ENCODE peak calls at places on chromosomes 3 and 15, in nine cellular contexts. One of them, this sample, is unnamed.

GRCh38 chr3:99929409-99930139 is 111.9 kb downstream of the CMSS1 start:
- DNase-seq in NCI-H2107: no peak
- DNase-seq in endothelial cell: no peak
- DNase-seq in skeletal muscle cell: peak; percentile 86
- DNase-seq in GM12892: no peak
- DNase-seq in activated CD8-positive, alpha-beta memory T cell treated with anti-CD3 and anti-CD28 coated beads, Interleukin-2, amount 50 U/mL, for 4 hours: no peak
- DNase-seq in EH: peak; percentile 72
- DNase-seq in T-cell: no peak
- DNase-seq in AG08395: peak; percentile 58
- DNase-seq in this sample: no peak

GRCh38 chr15:97680606-97681220 is 279.8 kb upstream of the ARRDC4 start:
- DNase-seq in GM12892: no peak
- DNase-seq in EH: no peak
- DNase-seq in T-cell: no peak
- DNase-seq in activated CD8-positive, alpha-beta memory T cell treated with anti-CD3 and anti-CD28 coated beads, Interleukin-2, amount 50 U/mL, for 4 hours: no peak
- DNase-seq in AG08395: no peak
- DNase-seq in skeletal muscle cell: no peak
- DNase-seq in endothelial cell: no peak
- DNase-seq in NCI-H2107: no peak
- DNase-seq in this sample: no peak

GRCh38 chr15:95843241-95843851 is 487.2 kb upstream of the NR2F2 start:
- DNase-seq in EH: peak; percentile 91
- DNase-seq in activated CD8-positive, alpha-beta memory T cell treated with anti-CD3 and anti-CD28 coated beads, Interleukin-2, amount 50 U/mL, for 4 hours: no peak
- DNase-seq in endothelial cell: no peak
- DNase-seq in skeletal muscle cell: peak; percentile 70
- DNase-seq in NCI-H2107: no peak
- DNase-seq in GM12892: no peak
- DNase-seq in T-cell: no peak
- DNase-seq in AG08395: peak; percentile 69
- DNase-seq in this sample: no peak

GRCh38 chr3:32457971-32458471 is 44.6 kb downstream of the CMTM6 start:
- DNase-seq in EH: no peak
- DNase-seq in GM12892: no peak
- DNase-seq in AG08395: no peak
- DNase-seq in activated CD8-positive, alpha-beta memory T cell treated with anti-CD3 and anti-CD28 coated beads, Interleukin-2, amount 50 U/mL, for 4 hours: peak; percentile 55
- DNase-seq in NCI-H2107: no peak
- DNase-seq in endothelial cell: no peak
- DNase-seq in T-cell: peak; percentile 78
- DNase-seq in skeletal muscle cell: no peak
- DNase-seq in this sample: no peak

GRCh38 chr3:86923071-86923476 is 67.9 kb downstream of the VGLL3 start:
- DNase-seq in T-cell: no peak
- DNase-seq in activated CD8-positive, alpha-beta memory T cell treated with anti-CD3 and anti-CD28 coated beads, Interleukin-2, amount 50 U/mL, for 4 hours: no peak
- DNase-seq in GM12892: no peak
- DNase-seq in EH: peak; percentile 90
- DNase-seq in skeletal muscle cell: peak; percentile 87
- DNase-seq in NCI-H2107: no peak
- DNase-seq in AG08395: peak; percentile 75
- DNase-seq in endothelial cell: no peak
- DNase-seq in this sample: no peak

GRCh38 chr3:122992628-122993570 is 34.7 kb downstream of the SEMA5B start:
- DNase-seq in AG08395: peak; percentile 35
- DNase-seq in activated CD8-positive, alpha-beta memory T cell treated with anti-CD3 and anti-CD28 coated beads, Interleukin-2, amount 50 U/mL, for 4 hours: no peak
- DNase-seq in endothelial cell: no peak
- DNase-seq in GM12892: no peak
- DNase-seq in NCI-H2107: no peak
- DNase-seq in skeletal muscle cell: no peak
- DNase-seq in T-cell: no peak
- DNase-seq in EH: no peak
- DNase-seq in this sample: peak; percentile 46

GRCh38 chr15:52082197-52083036 is 30.2 kb downstream of the BCL2L10 start:
- DNase-seq in activated CD8-positive, alpha-beta memory T cell treated with anti-CD3 and anti-CD28 coated beads, Interleukin-2, amount 50 U/mL, for 4 hours: no peak
- DNase-seq in EH: peak; percentile 50
- DNase-seq in GM12892: no peak
- DNase-seq in endothelial cell: no peak
- DNase-seq in AG08395: no peak
- DNase-seq in T-cell: no peak
- DNase-seq in skeletal muscle cell: peak; percentile 28
- DNase-seq in NCI-H2107: no peak
- DNase-seq in this sample: no peak

GRCh38 chr3:102161362-102162006 is 273.3 kb upstream of the ZPLD1 start:
- DNase-seq in endothelial cell: no peak
- DNase-seq in T-cell: no peak
- DNase-seq in NCI-H2107: no peak
- DNase-seq in skeletal muscle cell: no peak
- DNase-seq in GM12892: no peak
- DNase-seq in EH: no peak
- DNase-seq in AG08395: no peak
- DNase-seq in activated CD8-positive, alpha-beta memory T cell treated with anti-CD3 and anti-CD28 coated beads, Interleukin-2, amount 50 U/mL, for 4 hours: no peak
- DNase-seq in this sample: no peak

GRCh38 chr15:82646250-82647044 is 716 bp downstream of the CPEB1 start:
- DNase-seq in GM12892: no peak
- DNase-seq in activated CD8-positive, alpha-beta memory T cell treated with anti-CD3 and anti-CD28 coated beads, Interleukin-2, amount 50 U/mL, for 4 hours: peak; percentile 26
- DNase-seq in NCI-H2107: peak; percentile 14
- DNase-seq in AG08395: no peak
- DNase-seq in EH: no peak
- DNase-seq in T-cell: no peak
- DNase-seq in endothelial cell: no peak
- DNase-seq in skeletal muscle cell: no peak
- DNase-seq in this sample: no peak